ENCODE peak calls at places on chromosome 15, in six cellular contexts. J is T-helper 2 cell, Q is frontal cortex, G is psoas muscle, U is GM19239, I is NB4. W is an unnamed sample.

GRCh38 chr15:74604983-74605809 is 10.4 kb upstream of the CLK3 start:
- DNase-seq in J (no peak), Q (no peak), G (no peak), U (no peak), I (no peak), W (peak)

GRCh38 chr15:48059786-48060185 is 61.0 kb upstream of the SLC24A5 start:
- DNase-seq in J (no peak), Q (no peak), G (peak), U (no peak), I (no peak), W (no peak)

GRCh38 chr15:88649286-88649733 is 10.5 kb downstream of the ISG20 start:
- DNase-seq in J (peak), Q (peak), G (no peak), U (no peak), I (no peak), W (no peak)

GRCh38 chr15:93024293-93024692 is 64.7 kb downstream of the RGMA start:
- DNase-seq in J (no peak), Q (no peak), G (no peak), U (no peak), I (no peak), W (no peak)

GRCh38 chr15:89799011-89799924 is 15.4 kb downstream of the ANPEP start:
- DNase-seq in J (no peak), Q (no peak), G (peak), U (no peak), I (no peak), W (peak)

GRCh38 chr15:63530235-63530634 is 25.8 kb downstream of the USP3 start:
- DNase-seq in J (no peak), Q (no peak), G (no peak), U (no peak), I (no peak), W (no peak)

GRCh38 chr15:87863152-87863551 is 393.4 kb downstream of the NTRK3 start:
- DNase-seq in J (no peak), Q (no peak), G (no peak), U (no peak), I (peak), W (no peak)

GRCh38 chr15:70508561-70509281 is 254.6 kb downstream of the UACA start:
- DNase-seq in J (no peak), Q (no peak), G (no peak), U (no peak), I (peak), W (no peak)

GRCh38 chr15:72231847-72232461 is 964 bp upstream of the PKM start:
- DNase-seq in J (peak), Q (peak), G (peak), U (no peak), I (peak), W (no peak)